ENCODE peak calls at places on chromosome 2, in four cellular contexts. G, H, M and W are unnamed samples.

GRCh38 chr2:239902749-239903201 is 122.4 kb downstream of the NDUFA10 start:
- DNase-seq in G (no peak), H (peak), M (no peak), W (no peak)

GRCh38 chr2:135664623-135665068 is 77.0 kb upstream of the UBXN4 start:
- DNase-seq in G (no peak), H (no peak), M (no peak), W (no peak)

GRCh38 chr2:33314541-33314940 is 161.9 kb upstream of the RASGRP3 start:
- DNase-seq in G (no peak), H (no peak), M (no peak), W (no peak)

GRCh38 chr2:240423788-240424191 is 11.7 kb upstream of the GPC1 start:
- DNase-seq in G (peak), H (peak), M (no peak), W (no peak)

GRCh38 chr2:29323961-29324360 is 208.7 kb downstream of the CLIP4 start:
- DNase-seq in G (no peak), H (no peak), M (no peak), W (no peak)

GRCh38 chr2:23356711-23357110 is 28.3 kb upstream of the KLHL29 start:
- DNase-seq in G (no peak), H (no peak), M (no peak), W (no peak)

GRCh38 chr2:200219400-200220113 is 86.9 kb upstream of the SPATS2L start:
- DNase-seq in G (no peak), H (no peak), M (no peak), W (no peak)

GRCh38 chr2:181904022-181904632 is 12.6 kb downstream of the ITPRID2 start:
- DNase-seq in G (no peak), H (no peak), M (no peak), W (no peak)

GRCh38 chr2:47946593-47946992 is 40.3 kb upstream of the FBXO11 start:
- DNase-seq in G (no peak), H (no peak), M (no peak), W (no peak)

GRCh38 chr2:40285391-40285790 is 166.5 kb downstream of the SLC8A1 start:
- DNase-seq in G (no peak), H (no peak), M (no peak), W (no peak)

GRCh38 chr2:151782378-151783132 is 45.7 kb downstream of the ARL5A start:
- DNase-seq in G (no peak), H (no peak), M (no peak), W (no peak)

GRCh38 chr2:181876614-181877063 is 14.9 kb upstream of the ITPRID2 start:
- DNase-seq in G (no peak), H (no peak), M (no peak), W (no peak)

GRCh38 chr2:191382801-191383200 is 137.6 kb downstream of the MYO1B start:
- DNase-seq in G (no peak), H (no peak), M (no peak), W (no peak)

GRCh38 chr2:206635016-206635415 is 7.3 kb upstream of the FAM237A start:
- DNase-seq in G (no peak), H (no peak), M (no peak), W (no peak)

GRCh38 chr2:238163494-238164198 is 4.9 kb downstream of the ERFE start:
- DNase-seq in G (no peak), H (no peak), M (no peak), W (no peak)

GRCh38 chr2:200048421-200048820 is 93.0 kb downstream of the MAIP1 start:
- DNase-seq in G (no peak), H (no peak), M (no peak), W (no peak)

GRCh38 chr2:71303849-71304248 is 27.7 kb upstream of the ZNF638 start:
- DNase-seq in G (no peak), H (no peak), M (no peak), W (no peak)

GRCh38 chr2:164757934-164758695 is 83.5 kb downstream of the COBLL1 start:
- DNase-seq in G (no peak), H (no peak), M (no peak), W (no peak)

GRCh38 chr2:152155209-152155608 is 20.4 kb downstream of the STAM2 start:
- DNase-seq in G (no peak), H (no peak), M (no peak), W (no peak)

GRCh38 chr2:24050041-24050655 is 607 bp downstream of the FKBP1B start:
- DNase-seq in G (peak), H (peak), M (no peak), W (peak)

GRCh38 chr2:182814380-182814779 is 52.1 kb downstream of the FRZB start:
- DNase-seq in G (no peak), H (no peak), M (no peak), W (no peak)

GRCh38 chr2:84741182-84741822 is 139.6 kb downstream of the TRABD2A start:
- DNase-seq in G (no peak), H (no peak), M (no peak), W (peak)

GRCh38 chr2:96470636-96471035 is 34.5 kb downstream of the NEURL3 start:
- DNase-seq in G (peak), H (no peak), M (no peak), W (peak)

GRCh38 chr2:13819896-13820295 is 812.6 kb upstream of the LRATD1 start:
- DNase-seq in G (no peak), H (no peak), M (no peak), W (no peak)

GRCh38 chr2:144596074-144596871 is 76.4 kb upstream of the ZEB2 start:
- DNase-seq in G (no peak), H (no peak), M (no peak), W (no peak)

GRCh38 chr2:88603146-88603545 is 24.1 kb downstream of the EIF2AK3 start:
- DNase-seq in G (no peak), H (no peak), M (no peak), W (no peak)

GRCh38 chr2:71524476-71524875 is 71.1 kb downstream of the DYSF start:
- DNase-seq in G (no peak), H (no peak), M (no peak), W (no peak)

GRCh38 chr2:204015118-204015842 is 78.7 kb downstream of the ICOS start:
- DNase-seq in G (no peak), H (no peak), M (no peak), W (no peak)

GRCh38 chr2:98378901-98379300 is 32.6 kb downstream of the CNGA3 start:
- DNase-seq in G (peak), H (no peak), M (peak), W (no peak)

GRCh38 chr2:145374165-145374564 is 854.2 kb upstream of the ZEB2 start:
- DNase-seq in G (no peak), H (no peak), M (peak), W (no peak)

GRCh38 chr2:220460257-220460985 is 833.0 kb downstream of the SLC4A3 start:
- DNase-seq in G (no peak), H (no peak), M (no peak), W (no peak)

GRCh38 chr2:166357068-166357949 is 18.4 kb downstream of the SCN9A start:
- DNase-seq in G (no peak), H (no peak), M (no peak), W (no peak)

GRCh38 chr2:74834806-74835755 is 1.2 kb downstream of the HK2 start:
- DNase-seq in G (peak), H (no peak), M (no peak), W (peak)

GRCh38 chr2:163155279-163155883 is 316.8 kb upstream of the KCNH7 start:
- DNase-seq in G (no peak), H (no peak), M (no peak), W (no peak)

GRCh38 chr2:237485304-237485703 is 1.7 kb upstream of the MLPH start:
- DNase-seq in G (no peak), H (no peak), M (no peak), W (no peak)

GRCh38 chr2:43219383-43220228 is 6.8 kb downstream of the ZFP36L2 start:
- DNase-seq in G (peak), H (peak), M (no peak), W (peak)

GRCh38 chr2:101349893-101350662 is 37.2 kb downstream of the CREG2 start:
- DNase-seq in G (no peak), H (no peak), M (no peak), W (no peak)

GRCh38 chr2:165401285-165401852 is 68.1 kb upstream of the CSRNP3 start:
- DNase-seq in G (no peak), H (no peak), M (peak), W (no peak)

GRCh38 chr2:192887296-192887695 is 692.6 kb upstream of the TMEFF2 start:
- DNase-seq in G (no peak), H (no peak), M (no peak), W (no peak)